ENCODE peak calls at places on chromosomes 11 and 22, in four cellular contexts. One of them, this sample, is unnamed.

GRCh38 chr11:1749020-1749758 is 1.2 kb downstream of the IFITM10 start:
- DNase-seq in progenitor cell of endocrine pancreas: no peak
- DNase-seq in RWPE1: peak
- DNase-seq in stimulated activated naive CD8-positive, alpha-beta T cell treated with anti-CD3 and anti-CD28 coated beads, Interleukin-15, Interleukin-2, amounts not matched to agents 100 U/mL and 50 U/mL, for 24 hours: peak
- DNase-seq in this sample: no peak

GRCh38 chr11:60853469-60853950 is 2.2 kb downstream of the PTGDR2 start:
- DNase-seq in progenitor cell of endocrine pancreas: no peak
- DNase-seq in stimulated activated naive CD8-positive, alpha-beta T cell treated with anti-CD3 and anti-CD28 coated beads, Interleukin-15, Interleukin-2, amounts not matched to agents 100 U/mL and 50 U/mL, for 24 hours: no peak
- DNase-seq in RWPE1: no peak
- DNase-seq in this sample: no peak

GRCh38 chr11:64150481-64151239 is 15.3 kb downstream of the MACROD1 start:
- DNase-seq in stimulated activated naive CD8-positive, alpha-beta T cell treated with anti-CD3 and anti-CD28 coated beads, Interleukin-15, Interleukin-2, amounts not matched to agents 100 U/mL and 50 U/mL, for 24 hours: no peak
- DNase-seq in progenitor cell of endocrine pancreas: no peak
- DNase-seq in RWPE1: no peak
- DNase-seq in this sample: no peak

GRCh38 chr22:28594784-28595324 is 84.8 kb downstream of the TTC28 start:
- DNase-seq in progenitor cell of endocrine pancreas: no peak
- DNase-seq in stimulated activated naive CD8-positive, alpha-beta T cell treated with anti-CD3 and anti-CD28 coated beads, Interleukin-15, Interleukin-2, amounts not matched to agents 100 U/mL and 50 U/mL, for 24 hours: no peak
- DNase-seq in RWPE1: peak
- DNase-seq in this sample: peak

GRCh38 chr11:26231252-26231661 is 100.7 kb upstream of the ANO3 start:
- DNase-seq in stimulated activated naive CD8-positive, alpha-beta T cell treated with anti-CD3 and anti-CD28 coated beads, Interleukin-15, Interleukin-2, amounts not matched to agents 100 U/mL and 50 U/mL, for 24 hours: no peak
- DNase-seq in progenitor cell of endocrine pancreas: no peak
- DNase-seq in RWPE1: peak
- DNase-seq in this sample: peak

GRCh38 chr22:38738475-38739070 is 17.2 kb downstream of the SUN2 start:
- DNase-seq in progenitor cell of endocrine pancreas: no peak
- DNase-seq in stimulated activated naive CD8-positive, alpha-beta T cell treated with anti-CD3 and anti-CD28 coated beads, Interleukin-15, Interleukin-2, amounts not matched to agents 100 U/mL and 50 U/mL, for 24 hours: no peak
- DNase-seq in RWPE1: no peak
- DNase-seq in this sample: no peak

GRCh38 chr22:27650572-27650971 is 151.0 kb downstream of the MN1 start:
- DNase-seq in RWPE1: no peak
- DNase-seq in stimulated activated naive CD8-positive, alpha-beta T cell treated with anti-CD3 and anti-CD28 coated beads, Interleukin-15, Interleukin-2, amounts not matched to agents 100 U/mL and 50 U/mL, for 24 hours: no peak
- DNase-seq in progenitor cell of endocrine pancreas: no peak
- DNase-seq in this sample: no peak

GRCh38 chr11:81135570-81135969 is 1598.1 kb downstream of the FAM181B start:
- DNase-seq in RWPE1: no peak
- DNase-seq in progenitor cell of endocrine pancreas: no peak
- DNase-seq in stimulated activated naive CD8-positive, alpha-beta T cell treated with anti-CD3 and anti-CD28 coated beads, Interleukin-15, Interleukin-2, amounts not matched to agents 100 U/mL and 50 U/mL, for 24 hours: no peak
- DNase-seq in this sample: no peak

GRCh38 chr11:27397619-27398412 is 34.8 kb upstream of the CCDC34 start:
- DNase-seq in progenitor cell of endocrine pancreas: no peak
- DNase-seq in RWPE1: no peak
- DNase-seq in stimulated activated naive CD8-positive, alpha-beta T cell treated with anti-CD3 and anti-CD28 coated beads, Interleukin-15, Interleukin-2, amounts not matched to agents 100 U/mL and 50 U/mL, for 24 hours: no peak
- DNase-seq in this sample: no peak

This sample was measured in foreskin keratinocyte.